ENCODE peak calls at places on chromosomes 2 and 18, in eight cellular contexts. U is A549, V is HCT116, T is dorsolateral prefrontal cortex, P is pancreas, D is upper lobe of right lung, E is BJ, F is cardiac muscle cell. C is an unnamed sample.

GRCh38 chr2:219219113-219219696 is 447 bp upstream of the ABCB6 start:
- DNase-seq in U (no peak), V (no peak), T (no peak), P (no peak), D (no peak), E (no peak), F (no peak), C (no peak)

GRCh38 chr2:18915227-18915626 is 325.9 kb upstream of the NT5C1B start:
- DNase-seq in U (no peak), V (no peak), T (no peak), P (no peak), D (no peak), E (no peak), F (no peak), C (no peak)

GRCh38 chr18:46755315-46756171 is 1.3 kb downstream of the ST8SIA5 start:
- DNase-seq in U (no peak), V (no peak), T (peak), P (no peak), D (no peak), E (no peak), F (no peak), C (no peak)

GRCh38 chr2:73402386-73403103 is 16.9 kb downstream of the ALMS1 start:
- DNase-seq in U (no peak), V (no peak), T (no peak), P (no peak), D (no peak), E (no peak), F (no peak), C (no peak)

GRCh38 chr2:226581004-226581403 is 218.6 kb downstream of the IRS1 start:
- DNase-seq in U (peak), V (peak), T (no peak), P (no peak), D (no peak), E (no peak), F (no peak), C (no peak)

GRCh38 chr18:7953085-7953958 is 386.2 kb downstream of the PTPRM start:
- DNase-seq in U (no peak), V (no peak), T (no peak), P (no peak), D (no peak), E (no peak), F (no peak), C (no peak)

GRCh38 chr18:61435064-61435652 is 101.9 kb downstream of the CDH20 start:
- DNase-seq in U (peak), V (peak), T (no peak), P (no peak), D (no peak), E (no peak), F (peak), C (peak)

GRCh38 chr2:123597995-123598394 is 427.1 kb upstream of the CNTNAP5 start:
- DNase-seq in U (no peak), V (no peak), T (no peak), P (no peak), D (no peak), E (no peak), F (no peak), C (no peak)

GRCh38 chr2:48482774-48483173 is 47.2 kb upstream of the STON1 start:
- DNase-seq in U (no peak), V (no peak), T (peak), P (no peak), D (no peak), E (no peak), F (peak), C (no peak)

GRCh38 chr18:75198046-75198445 is 10.9 kb downstream of the PTGR3 start:
- DNase-seq in U (no peak), V (no peak), T (no peak), P (no peak), D (no peak), E (no peak), F (peak), C (peak)

GRCh38 chr2:5846881-5847280 is 154.7 kb downstream of the SOX11 start:
- DNase-seq in U (no peak), V (no peak), T (no peak), P (no peak), D (no peak), E (no peak), F (no peak), C (no peak)

GRCh38 chr2:38176619-38177021 is 100.7 kb upstream of the CYP1B1 start:
- DNase-seq in U (no peak), V (no peak), T (no peak), P (no peak), D (no peak), E (no peak), F (peak), C (peak)

GRCh38 chr2:208501217-208501616 is 94.6 kb downstream of the PTH2R start:
- DNase-seq in U (no peak), V (no peak), T (no peak), P (no peak), D (no peak), E (no peak), F (no peak), C (no peak)

GRCh38 chr2:47221956-47222355 is 66.8 kb upstream of the STPG4 start:
- DNase-seq in U (no peak), V (no peak), T (peak), P (no peak), D (no peak), E (no peak), F (peak), C (no peak)

GRCh38 chr18:7950380-7951143 is 383.4 kb downstream of the PTPRM start:
- DNase-seq in U (peak), V (peak), T (no peak), P (no peak), D (no peak), E (no peak), F (peak), C (peak)

GRCh38 chr18:44988821-44989587 is 308.3 kb downstream of the SETBP1 start:
- DNase-seq in U (no peak), V (no peak), T (no peak), P (no peak), D (no peak), E (no peak), F (peak), C (no peak)

GRCh38 chr2:54209379-54209778 is 46.6 kb downstream of the TSPYL6 start:
- DNase-seq in U (no peak), V (no peak), T (no peak), P (no peak), D (no peak), E (no peak), F (no peak), C (no peak)

GRCh38 chr2:199160677-199161465 is 296.9 kb downstream of the SATB2 start:
- DNase-seq in U (peak), V (no peak), T (no peak), P (no peak), D (no peak), E (peak), F (peak), C (peak)

GRCh38 chr2:186757009-186757408 is 63.1 kb downstream of the FAM171B start:
- DNase-seq in U (no peak), V (no peak), T (no peak), P (no peak), D (no peak), E (no peak), F (no peak), C (no peak)

GRCh38 chr2:33340265-33340664 is 136.2 kb upstream of the RASGRP3 start:
- DNase-seq in U (no peak), V (no peak), T (no peak), P (no peak), D (peak), E (no peak), F (peak), C (peak)

GRCh38 chr18:57921708-57922107 is 118.6 kb upstream of the ATP8B1 start:
- DNase-seq in U (no peak), V (peak), T (no peak), P (no peak), D (no peak), E (no peak), F (peak), C (peak)

GRCh38 chr2:227864161-227864756 is 7.2 kb upstream of the DAW1 start:
- DNase-seq in U (no peak), V (no peak), T (no peak), P (no peak), D (no peak), E (no peak), F (peak), C (peak)

GRCh38 chr18:36374262-36374661 is 76.7 kb downstream of the FHOD3 start:
- DNase-seq in U (no peak), V (no peak), T (no peak), P (no peak), D (no peak), E (no peak), F (peak), C (no peak)

GRCh38 chr2:162890690-162891311 is 52.2 kb upstream of the KCNH7 start:
- DNase-seq in U (peak), V (peak), T (peak), P (no peak), D (no peak), E (peak), F (peak), C (peak)

GRCh38 chr18:23722646-23723045 is 33.4 kb downstream of the LAMA3 start:
- DNase-seq in U (no peak), V (no peak), T (no peak), P (no peak), D (no peak), E (no peak), F (peak), C (peak)

GRCh38 chr18:24915547-24915946 is 436.4 kb downstream of the ZNF521 start:
- DNase-seq in U (no peak), V (no peak), T (no peak), P (no peak), D (no peak), E (peak), F (peak), C (peak)

GRCh38 chr2:85259101-85259590 is 68.6 kb downstream of the TGOLN2 start:
- DNase-seq in U (no peak), V (no peak), T (no peak), P (no peak), D (no peak), E (peak), F (peak), C (peak)

GRCh38 chr2:181281206-181281832 is 175.9 kb upstream of the ITGA4 start:
- DNase-seq in U (no peak), V (no peak), T (no peak), P (no peak), D (no peak), E (no peak), F (no peak), C (no peak)

GRCh38 chr2:18934886-18935285 is 345.5 kb upstream of the NT5C1B start:
- DNase-seq in U (no peak), V (no peak), T (no peak), P (no peak), D (no peak), E (no peak), F (no peak), C (no peak)

GRCh38 chr2:216281316-216281715 is 91.0 kb downstream of the MARCHF4 start:
- DNase-seq in U (no peak), V (no peak), T (no peak), P (no peak), D (no peak), E (no peak), F (no peak), C (no peak)

DNA sequence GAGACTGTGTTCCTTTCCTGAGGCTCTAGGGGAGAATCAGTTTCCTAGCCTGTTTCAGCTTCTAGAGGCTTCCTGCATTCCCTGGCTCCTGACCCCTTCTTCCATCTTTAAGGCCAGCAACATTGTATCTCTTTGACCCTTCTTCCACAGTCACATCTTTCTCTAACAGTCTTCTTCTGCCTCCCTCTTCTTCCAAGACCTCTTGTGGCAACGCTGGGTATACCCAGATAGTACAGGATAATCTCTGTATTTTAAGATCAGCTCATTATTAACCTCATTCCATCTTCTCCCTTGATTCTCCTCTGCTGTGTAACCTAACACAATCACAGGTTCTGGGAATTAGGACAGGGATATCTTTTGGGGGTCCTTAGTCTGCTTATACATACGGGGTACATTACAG is 8.9 kb upstream of the MYL12A start:
- DNase-seq in U (no peak), V (no peak), T (no peak), P (no peak), D (no peak), E (no peak), F (no peak), C (no peak)
- TF ChIP-seq CTCF in U (no peak), V (peak), T (no peak), P (no peak), D (no peak), E (peak), F (no peak), C (peak)

GRCh38 chr2:232522014-232522854 is 2.0 kb downstream of the PRSS56 start:
- DNase-seq in U (peak), V (no peak), T (peak), P (peak), D (peak), E (no peak), F (peak), C (peak)
- H3K4me3 ChIP-seq in U (peak), V (no peak), T (peak), P (no peak), D (peak), E (no peak), F (peak), C (no peak)

DNA sequence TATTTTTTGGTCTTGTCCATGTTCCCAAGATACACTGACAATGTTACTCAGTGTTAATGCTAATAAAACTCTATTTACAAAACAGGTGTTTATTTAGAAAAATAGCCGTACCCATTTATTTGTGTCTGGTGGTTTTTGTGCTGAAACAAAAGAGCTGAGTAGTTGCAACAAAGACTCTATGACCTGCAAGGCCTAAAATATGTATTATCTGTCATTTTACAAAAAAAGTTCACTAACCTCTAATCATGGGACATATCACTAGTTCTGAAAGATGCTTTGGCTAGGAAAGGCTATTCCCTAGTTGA is 59.2 kb upstream of the SLC25A52 start:
- DNase-seq in U (no peak), V (no peak), T (no peak), P (no peak), D (no peak), E (no peak), F (no peak), C (no peak)
- TF ChIP-seq CTCF in U (no peak), V (no peak), T (no peak), P (no peak), D (no peak), E (no peak), F (no peak), C (no peak)

GRCh38 chr2:101546376-101547058 is 71.6 kb upstream of the RFX8 start:
- DNase-seq in U (no peak), V (peak), T (no peak), P (no peak), D (no peak), E (no peak), F (peak), C (peak)
- H3K4me3 ChIP-seq in U (no peak), V (no peak), T (no peak), P (no peak), D (no peak), E (no peak), F (no peak), C (no peak)

C was measured in fibroblast of villous mesenchyme.